ENCODE peak calls at places on chromosomes 5 and 9, in eight cellular contexts. Z, J, S, N, V, G, L and H are unnamed samples. For H3K4me1, the result is how much of the 10 kb centered on the place peaks cover.

GRCh38 chr5:120735076-120735475 is 271.0 kb downstream of the PRR16 start:
- DNase-seq in V (peak), N (no peak), J (no peak), L (no peak), S (no peak), G (no peak), Z (no peak), H (no peak)

GRCh38 chr9:2526071-2526862 is 95.3 kb upstream of the VLDLR start:
- DNase-seq in G (no peak), Z (no peak), J (no peak), S (no peak), V (no peak), L (no peak), N (no peak), H (no peak)

GRCh38 chr9:134374301-134375010 is 48.2 kb downstream of the RXRA start:
- DNase-seq in N (no peak), Z (no peak), L (no peak), G (no peak), J (no peak), V (no peak), S (no peak), H (peak)

GRCh38 chr9:8895498-8896224 is 1096.1 kb upstream of the DMAC1 start:
- DNase-seq in Z (no peak), N (no peak), J (no peak), L (no peak), V (peak), S (peak), G (no peak), H (no peak)

GRCh38 chr5:55982957-55983381 is 11.8 kb downstream of the IL6ST start:
- DNase-seq in G (no peak), N (peak), S (peak), J (no peak), V (no peak), Z (no peak), L (no peak), H (no peak)

GRCh38 chr5:15285901-15286583 is 213.9 kb upstream of the FBXL7 start:
- DNase-seq in S (no peak), N (no peak), V (no peak), G (no peak), L (no peak), Z (no peak), J (no peak), H (no peak)

GRCh38 chr9:100100268-100100667 is 1.2 kb downstream of the INVS start:
- DNase-seq in J (no peak), S (no peak), V (peak), G (no peak), Z (no peak), L (no peak), N (no peak), H (no peak)

GRCh38 chr9:3768698-3769458 is 243.1 kb upstream of the RFX3 start:
- DNase-seq in L (no peak), N (no peak), V (peak), S (no peak), Z (no peak), G (no peak), J (no peak), H (no peak)

GRCh38 chr5:374631-375335 is 53.3 kb downstream of the AHRR start:
- DNase-seq in N (no peak), Z (no peak), V (no peak), J (peak), G (peak), S (no peak), L (peak), H (peak)

GRCh38 chr5:170490381-170490780 is 13.4 kb upstream of the KCNIP1 start:
- DNase-seq in L (no peak), Z (no peak), G (no peak), N (no peak), V (no peak), J (no peak), S (no peak), H (no peak)

GRCh38 chr5:136212252-136212721 is 19.3 kb upstream of the SMIM32 start:
- DNase-seq in L (peak), S (peak), G (peak), V (peak), N (peak), J (no peak), Z (peak), H (peak)

GRCh38 chr9:4563105-4563504 is 72.8 kb downstream of the SLC1A1 start:
- DNase-seq in G (no peak), J (no peak), V (no peak), N (no peak), S (no peak), Z (no peak), L (no peak), H (no peak)

GRCh38 chr5:103409013-103409670 is 150.6 kb downstream of the MACIR start:
- DNase-seq in G (no peak), S (no peak), N (no peak), V (no peak), Z (no peak), L (no peak), J (no peak), H (no peak)

GRCh38 chr5:38329132-38329715 is 70.9 kb downstream of the EGFLAM start:
- DNase-seq in J (no peak), G (no peak), L (no peak), Z (peak), S (peak), N (no peak), V (no peak), H (no peak)

GRCh38 chr5:169778622-169779596 is 141.8 kb downstream of the DOCK2 start:
- DNase-seq in N (no peak), J (no peak), L (no peak), V (no peak), S (no peak), G (no peak), Z (no peak), H (no peak)

GRCh38 chr9:24044576-24044975 is 218.5 kb upstream of the ELAVL2 start:
- DNase-seq in V (no peak), L (no peak), N (no peak), G (no peak), Z (no peak), S (no peak), J (no peak), H (no peak)

GRCh38 chr9:21988056-21988990 is 5.9 kb downstream of the CDKN2A start:
- DNase-seq in L (no peak), S (no peak), Z (no peak), G (no peak), J (no peak), V (no peak), N (no peak), H (no peak)

GRCh38 chr5:38207343-38207742 is 51.0 kb upstream of the EGFLAM start:
- DNase-seq in N (no peak), V (no peak), Z (no peak), G (no peak), S (peak), L (no peak), J (no peak), H (no peak)

GRCh38 chr9:99660191-99660636 is 161.5 kb upstream of the NR4A3 start:
- DNase-seq in Z (no peak), S (no peak), V (no peak), J (no peak), N (no peak), G (no peak), L (no peak), H (no peak)

GRCh38 chr5:147918101-147918500 is 11.8 kb upstream of the C5orf46 start:
- DNase-seq in S (no peak), V (no peak), J (no peak), Z (no peak), N (no peak), L (no peak), G (no peak), H (no peak)

GRCh38 chr5:117246386-117246785 is 671.8 kb upstream of the SEMA6A start:
- DNase-seq in Z (no peak), L (no peak), V (no peak), S (no peak), J (no peak), N (no peak), G (no peak), H (no peak)

GRCh38 chr9:68548241-68548640 is 7.6 kb upstream of the TMEM252 start:
- DNase-seq in V (no peak), S (no peak), L (no peak), Z (no peak), N (no peak), G (no peak), J (no peak), H (no peak)

GRCh38 chr9:68775003-68775730 is 70.1 kb downstream of the PIP5K1B start:
- DNase-seq in J (no peak), G (no peak), N (no peak), Z (no peak), V (peak), S (no peak), L (no peak), H (no peak)

GRCh38 chr5:72410896-72411295 is 90.7 kb downstream of the PTCD2 start:
- DNase-seq in Z (no peak), L (no peak), G (no peak), N (no peak), S (no peak), V (no peak), J (no peak), H (no peak)

GRCh38 chr5:13859285-13859684 is 85.2 kb downstream of the DNAH5 start:
- DNase-seq in J (no peak), N (no peak), V (no peak), Z (no peak), G (no peak), S (no peak), L (no peak), H (no peak)

GRCh38 chr9:33265211-33265885 is 499 bp downstream of the CHMP5 start:
- DNase-seq in N (no peak), J (no peak), S (no peak), L (no peak), Z (no peak), V (no peak), G (no peak), H (peak)
- H3K4me1 ChIP-seq in N (under half), J (under half), S (under half), L (under half), Z (under half), V (under half), G (under half), H (under half)

GRCh38 chr5:143576721-143577484 is 173.4 kb upstream of the NR3C1 start:
- DNase-seq in G (no peak), S (no peak), J (no peak), N (no peak), Z (no peak), L (no peak), V (no peak), H (no peak)
- TF ChIP-seq POLR2AphosphoS5 in G (no peak), S (no peak), J (no peak), N (no peak), Z (no peak), L (no peak), V (no peak), H (no peak)

DNA sequence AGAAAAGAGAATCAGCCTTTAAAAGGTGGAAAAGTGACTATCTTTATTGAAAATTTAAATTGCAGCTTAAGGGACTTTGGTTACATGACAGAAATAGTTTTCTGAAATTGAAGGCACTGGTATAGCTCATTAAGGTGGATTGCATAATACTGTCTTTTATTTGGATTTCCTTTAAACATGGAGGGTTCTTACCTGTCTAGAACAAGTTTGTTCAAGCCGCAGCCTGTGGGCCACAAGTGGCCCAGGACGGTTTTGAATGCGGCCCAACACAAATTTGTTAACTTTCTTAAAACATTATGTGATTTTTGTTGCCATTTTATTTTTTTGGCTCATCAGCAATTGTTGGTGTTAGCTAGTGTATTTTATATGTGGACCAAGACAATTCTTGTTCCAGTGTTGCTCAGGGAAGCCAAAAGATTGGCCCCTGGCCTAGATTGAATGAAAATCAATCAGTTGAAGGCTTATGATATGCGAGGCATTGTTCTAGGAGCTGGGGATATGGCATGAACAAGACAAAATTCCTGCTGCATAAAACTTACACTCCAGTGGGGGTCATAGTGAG is 18.0 kb downstream of the NNT start:
- DNase-seq in G (no peak), S (no peak), N (no peak), J (no peak), V (no peak), L (peak), Z (no peak), H (no peak)
- H3K4me1 ChIP-seq in G (under half), S (under half), N (under half), J (under half), V (under half), L (under half), Z (under half), H (under half)

GRCh38 chr5:177469750-177470525 is 3.5 kb downstream of the DBN1 start:
- DNase-seq in J (no peak), G (no peak), S (no peak), V (no peak), Z (no peak), L (no peak), N (no peak), H (no peak)

GRCh38 chr5:177472460-177473441 is 683 bp downstream of the DBN1 start:
- DNase-seq in Z (no peak), J (no peak), G (no peak), S (peak), L (no peak), V (peak), N (peak), H (peak)

GRCh38 chr5:177471610-177472356 is 1.7 kb downstream of the DBN1 start:
- DNase-seq in G (no peak), J (no peak), Z (no peak), L (no peak), N (no peak), S (no peak), V (no peak), H (peak)

GRCh38 chr5:177469061-177469628 is 4.3 kb downstream of the DBN1 start:
- DNase-seq in Z (no peak), G (peak), V (no peak), N (no peak), L (no peak), S (peak), J (no peak), H (peak)

DNA sequence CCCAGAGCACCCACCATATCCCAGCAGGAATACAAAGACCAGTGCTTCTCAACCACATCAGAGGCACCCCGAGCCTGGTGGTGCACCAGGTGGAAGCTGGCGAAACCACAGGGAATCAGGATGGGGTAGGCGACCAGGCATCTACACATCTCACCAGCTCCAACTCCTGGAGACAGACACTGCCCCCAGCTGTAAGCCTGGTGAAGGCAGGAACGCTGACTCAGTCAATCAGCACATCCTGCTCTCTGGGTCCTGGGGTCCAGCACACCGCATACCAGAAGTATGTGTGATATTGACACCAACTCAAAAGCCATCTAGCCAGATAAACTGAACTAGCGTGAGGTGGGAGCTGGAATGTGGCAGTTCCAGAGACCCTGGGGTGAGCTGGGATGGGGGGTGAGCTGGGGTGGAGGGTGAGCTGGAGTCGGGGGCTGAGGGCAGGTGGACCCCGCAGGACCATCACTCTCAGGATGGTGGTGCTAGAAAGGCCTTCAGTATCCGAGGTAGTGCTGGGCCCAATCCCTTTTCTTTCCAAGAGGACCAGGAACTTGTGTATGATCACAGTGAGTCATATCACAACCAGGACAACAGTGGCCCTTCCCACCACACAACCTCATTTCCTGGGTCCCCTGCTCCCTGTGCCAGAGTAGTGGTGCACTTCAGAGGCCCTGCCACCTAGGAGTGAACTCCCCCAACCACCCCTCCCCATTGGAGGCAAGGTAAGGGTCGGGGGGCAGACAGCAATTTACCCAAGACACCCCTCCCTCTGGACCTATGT is 2.5 kb downstream of the DBN1 start:
- DNase-seq in L (no peak), Z (no peak), V (no peak), N (no peak), J (no peak), G (no peak), S (no peak), H (no peak)
- TF ChIP-seq POLR2AphosphoS5 in L (no peak), Z (no peak), V (no peak), N (no peak), J (no peak), G (peak), S (peak), H (no peak)

DNA sequence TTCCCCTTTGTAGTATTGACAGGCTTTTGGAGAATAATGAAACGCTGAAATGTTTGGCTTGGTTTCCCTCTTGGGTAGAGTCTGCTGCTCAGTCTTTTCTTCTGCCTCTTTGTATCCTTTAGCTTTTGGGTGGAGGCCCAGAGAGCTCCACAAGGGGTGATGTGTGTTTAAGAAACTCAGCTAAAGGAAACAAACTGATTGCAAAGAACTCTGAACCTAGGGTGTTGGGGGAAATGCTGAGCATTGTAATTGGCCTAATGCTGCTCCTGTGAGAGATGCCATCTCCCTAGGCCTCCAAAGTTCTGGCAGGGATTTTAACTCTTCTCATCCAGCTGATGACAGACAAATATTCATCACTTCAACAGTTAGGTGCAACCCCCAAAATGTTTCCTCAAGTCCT is 30.7 kb upstream of the ZSWIM6 start:
- DNase-seq in V (no peak), L (no peak), J (no peak), G (no peak), N (no peak), Z (no peak), S (no peak), H (no peak)
- H3K4me1 ChIP-seq in V (under half), L (under half), J (under half), G (under half), N (under half), Z (under half), S (under half), H (under half)

GRCh38 chr9:106921341-106921899 is 58.5 kb downstream of the ZNF462 start:
- DNase-seq in V (peak), N (no peak), G (no peak), L (no peak), J (no peak), S (peak), Z (no peak), H (no peak)
- TF ChIP-seq POLR2AphosphoS5 in V (no peak), N (peak), G (peak), L (no peak), J (no peak), S (no peak), Z (no peak), H (peak)

DNA sequence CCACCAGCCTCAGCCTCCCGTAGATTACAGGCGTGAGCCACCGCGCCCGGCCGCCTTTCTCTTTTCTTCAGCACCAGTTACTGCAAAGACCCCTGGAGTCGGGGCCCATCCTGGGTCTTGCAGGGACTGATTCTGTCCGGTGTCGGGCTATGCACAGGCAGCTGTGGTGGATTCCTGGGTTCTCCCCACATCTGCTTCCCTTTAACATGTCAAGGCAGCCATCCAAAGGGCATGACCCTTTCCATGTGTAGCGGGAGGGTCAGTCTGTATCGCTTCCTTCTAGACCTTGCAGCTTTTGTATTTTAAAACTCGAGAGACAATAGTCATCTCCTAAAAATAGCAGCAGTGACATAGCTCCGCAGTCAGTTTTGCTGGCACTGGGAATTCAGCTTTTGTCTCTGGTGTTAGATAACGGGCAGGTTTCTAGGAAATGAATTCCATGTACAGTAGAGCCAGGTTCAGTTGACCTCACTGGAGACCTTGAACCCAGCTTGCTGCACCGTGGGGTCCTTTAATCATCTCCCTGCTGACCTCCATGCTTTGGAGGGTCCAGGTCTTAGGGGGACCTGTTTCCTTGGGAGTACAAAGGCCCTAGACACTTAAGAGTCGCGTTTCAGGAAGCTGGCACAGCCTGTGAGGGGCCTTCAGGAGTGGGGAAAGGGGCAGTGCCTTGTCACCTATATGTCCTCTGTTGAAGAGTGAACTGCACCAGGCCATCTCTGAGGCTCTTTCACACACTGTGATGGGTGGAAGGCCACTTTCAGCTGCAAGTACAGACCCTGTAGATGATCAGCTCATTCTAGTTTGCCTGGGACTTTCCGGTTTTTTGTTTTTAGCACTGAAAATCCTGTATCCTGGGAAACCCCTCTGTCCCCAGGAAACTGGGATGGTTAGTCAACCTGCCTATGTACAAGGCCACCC is 13.8 kb downstream of the ANKRD33B start:
- DNase-seq in Z (no peak), G (no peak), V (peak), J (no peak), N (no peak), S (no peak), L (no peak), H (no peak)
- H3K4me1 ChIP-seq in Z (under half), G (under half), V (under half), J (under half), N (under half), S (under half), L (under half), H (under half)

DNA sequence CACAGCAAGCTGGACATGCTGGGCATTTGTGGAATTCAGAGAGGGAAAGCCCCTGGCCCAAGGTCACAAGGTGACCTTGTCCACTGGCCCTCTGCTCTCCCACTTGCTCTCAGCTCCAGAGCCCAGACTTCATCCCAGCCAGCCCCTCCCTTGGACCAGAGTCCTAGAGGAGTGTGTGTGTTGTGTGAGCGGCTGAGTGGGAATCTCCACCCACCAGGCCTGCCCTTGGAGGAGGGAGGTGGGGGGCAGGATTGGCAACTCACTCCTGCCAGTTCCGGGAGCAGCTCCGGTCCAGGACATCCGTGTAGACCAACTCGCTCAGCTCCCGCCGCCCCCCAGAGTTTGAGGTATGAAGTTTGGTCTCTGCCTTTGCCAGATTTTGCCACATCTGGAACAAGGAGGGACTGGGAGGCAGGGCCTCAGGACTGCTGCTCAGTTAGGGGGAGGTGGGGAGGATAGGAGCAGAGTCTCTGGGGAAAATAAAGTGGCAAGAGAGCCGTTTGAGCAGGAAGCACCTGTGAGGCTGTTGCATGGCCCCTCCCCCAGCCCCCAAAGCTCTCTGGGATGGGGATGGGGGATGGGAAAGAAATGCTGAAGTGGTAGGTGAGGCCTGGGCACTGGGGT is 1.4 kb downstream of the MZB1 start:
- DNase-seq in G (no peak), Z (no peak), V (no peak), S (peak), N (peak), L (peak), J (peak), H (no peak)
- TF ChIP-seq POLR2AphosphoS5 in G (no peak), Z (no peak), V (no peak), S (no peak), N (no peak), L (peak), J (no peak), H (no peak)